ENCODE peak calls at places on chromosomes 6 and 20, in four cellular contexts. M, D, Z and S are unnamed samples. For H3K36me3, the result is how much of the 10 kb centered on the place peaks cover.

GRCh38 chr6:131059486-131059885 is 3.6 kb downstream of the EPB41L2 start:
- DNase-seq in M (no peak), D (no peak), Z (no peak), S (no peak)

GRCh38 chr20:35721219-35721618 is 20.8 kb downstream of the RBM39 start:
- DNase-seq in M (no peak), D (no peak), Z (no peak), S (no peak)

GRCh38 chr20:46118481-46119020 is 437 bp downstream of the CD40 start:
- DNase-seq in M (no peak), D (no peak), Z (peak), S (no peak)

GRCh38 chr6:166815629-166816028 is 140.7 kb downstream of the RNASET2 start:
- DNase-seq in M (no peak), D (no peak), Z (peak), S (no peak)

GRCh38 chr6:134431306-134431919 is 113.5 kb upstream of the SGK1 start:
- DNase-seq in M (no peak), D (no peak), Z (no peak), S (no peak)

GRCh38 chr6:112014483-112014882 is 39.4 kb upstream of the CCN6 start:
- DNase-seq in M (no peak), D (no peak), Z (no peak), S (no peak)

GRCh38 chr6:71402101-71402500 is 113.5 kb downstream of the OGFRL1 start:
- DNase-seq in M (no peak), D (no peak), Z (no peak), S (no peak)

GRCh38 chr20:32155017-32155965 is 45.8 kb downstream of the TM9SF4 start:
- DNase-seq in M (peak), D (no peak), Z (peak), S (peak)

GRCh38 chr6:156420172-156420993 is 356.8 kb upstream of the ARID1B start:
- DNase-seq in M (no peak), D (no peak), Z (no peak), S (no peak)

GRCh38 chr6:129865013-129865412 is 3.9 kb upstream of the TMEM244 start:
- DNase-seq in M (no peak), D (no peak), Z (no peak), S (no peak)

GRCh38 chr6:38234934-38235678 is 404.6 kb downstream of the BTBD9 start:
- DNase-seq in M (peak), D (no peak), Z (no peak), S (peak)

GRCh38 chr6:130934848-130935585 is 107.8 kb downstream of the SMLR1 start:
- DNase-seq in M (no peak), D (no peak), Z (no peak), S (no peak)

GRCh38 chr20:37516697-37517370 is 4.2 kb upstream of the NNAT start:
- DNase-seq in M (no peak), D (no peak), Z (no peak), S (peak)

GRCh38 chr6:64750910-64751309 is 956.1 kb downstream of the EYS start:
- DNase-seq in M (no peak), D (no peak), Z (no peak), S (no peak)

GRCh38 chr6:34189806-34190503 is 44.1 kb upstream of the GRM4 start:
- DNase-seq in M (no peak), D (peak), Z (no peak), S (no peak)

GRCh38 chr6:116364361-116364760 is 6.4 kb upstream of the DSE start:
- DNase-seq in M (no peak), D (no peak), Z (no peak), S (no peak)

GRCh38 chr20:50617022-50617421 is 74.3 kb downstream of the RIPOR3 start:
- DNase-seq in M (no peak), D (no peak), Z (no peak), S (no peak)

GRCh38 chr6:12504325-12504966 is 212.1 kb upstream of the PHACTR1 start:
- DNase-seq in M (peak), D (no peak), Z (peak), S (peak)

GRCh38 chr20:41960166-41960565 is 342.0 kb upstream of the CHD6 start:
- DNase-seq in M (no peak), D (no peak), Z (no peak), S (no peak)

GRCh38 chr20:41951615-41952014 is 333.4 kb upstream of the CHD6 start:
- DNase-seq in M (no peak), D (no peak), Z (no peak), S (no peak)

GRCh38 chr20:41958391-41958790 is 340.2 kb upstream of the CHD6 start:
- DNase-seq in M (no peak), D (no peak), Z (no peak), S (no peak)

DNA sequence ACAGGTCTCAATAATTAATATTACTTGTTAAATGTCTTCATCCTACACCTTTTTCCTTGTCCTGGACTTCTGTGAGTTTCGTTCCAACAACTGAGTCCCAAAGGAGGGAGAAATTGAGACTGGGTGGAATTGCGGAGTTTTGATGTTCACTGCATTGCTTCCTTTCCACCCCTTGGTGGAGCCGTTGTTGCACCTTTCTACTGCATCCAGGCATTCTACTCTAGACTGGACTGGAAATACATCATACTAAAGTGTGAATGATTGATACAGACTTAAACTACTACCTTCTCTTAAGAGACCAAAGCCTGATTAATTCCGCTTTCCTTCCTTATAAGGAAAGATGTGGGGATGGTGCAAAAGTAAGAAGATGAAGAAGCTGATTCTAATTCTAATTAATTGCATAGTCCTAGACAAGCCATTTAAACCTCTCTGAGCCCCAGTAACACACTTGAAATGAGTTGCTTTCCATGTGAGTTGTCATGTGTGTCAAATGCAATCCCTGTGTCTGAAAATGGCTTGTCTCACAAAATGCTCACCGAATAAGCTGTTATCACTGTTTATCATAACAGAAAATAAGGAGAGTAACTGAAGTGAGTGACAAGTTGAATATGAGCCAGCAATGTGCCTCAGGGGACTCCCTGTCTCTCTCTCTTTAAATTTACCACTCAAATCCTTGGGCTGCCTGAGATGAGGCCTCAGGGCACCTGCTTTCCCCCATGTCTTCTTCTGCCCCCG is 338.3 kb upstream of the CHD6 start:
- DNase-seq in M (no peak), D (no peak), Z (peak), S (peak)
- TF ChIP-seq CTCF in M (peak), D (no peak), Z (peak), S (peak)

GRCh38 chr6:107443904-107444267 is 15.5 kb downstream of the PDSS2 start:
- DNase-seq in M (no peak), D (no peak), Z (no peak), S (no peak)

GRCh38 chr6:107443066-107443903 is 16.1 kb downstream of the PDSS2 start:
- DNase-seq in M (no peak), D (no peak), Z (no peak), S (no peak)

GRCh38 chr6:107447663-107448216 is 11.6 kb downstream of the PDSS2 start:
- DNase-seq in M (no peak), D (no peak), Z (no peak), S (no peak)

GRCh38 chr6:107444277-107444676 is 15.1 kb downstream of the PDSS2 start:
- DNase-seq in M (no peak), D (no peak), Z (no peak), S (no peak)

GRCh38 chr6:107448776-107449175 is 10.6 kb downstream of the PDSS2 start:
- DNase-seq in M (no peak), D (no peak), Z (no peak), S (no peak)
- H3K36me3 ChIP-seq in M (under half), D (under half), Z (under half), S (under half)

GRCh38 chr6:17988422-17988944 is 1.0 kb upstream of the KIF13A start:
- DNase-seq in M (no peak), D (no peak), Z (no peak), S (no peak)
- TF ChIP-seq CTCF in M (no peak), D (no peak), Z (no peak), S (no peak)

GRCh38 chr6:79056226-79056625 is 21.8 kb downstream of the PHIP start:
- DNase-seq in M (no peak), D (no peak), Z (no peak), S (no peak)
- H3K36me3 ChIP-seq in M (under half), D (under half), Z (under half), S (half or more)

GRCh38 chr6:74749211-74750142 is 456.4 kb downstream of the COL12A1 start:
- DNase-seq in M (no peak), D (no peak), Z (peak), S (no peak)

GRCh38 chr6:74742793-74743508 is 462.9 kb downstream of the COL12A1 start:
- DNase-seq in M (no peak), D (no peak), Z (no peak), S (no peak)

GRCh38 chr6:74741608-74742007 is 464.2 kb downstream of the COL12A1 start:
- DNase-seq in M (no peak), D (no peak), Z (peak), S (no peak)

GRCh38 chr6:74745670-74746069 is 460.2 kb downstream of the COL12A1 start:
- DNase-seq in M (no peak), D (no peak), Z (no peak), S (no peak)
- TF ChIP-seq CTCF in M (no peak), D (no peak), Z (no peak), S (no peak)